ENCODE peak calls at places on chromosome 6, in six cellular contexts. A is heart left ventricle, D is psoas muscle, R is breast epithelium, G is brain microvascular endothelial cell, U is ovary. F is an unnamed sample.

GRCh38 chr6:87766211-87766610 is 64.2 kb upstream of the AKIRIN2 start:
- DNase-seq in A (no peak), D (no peak), R (no peak), G (no peak), U (no peak), F (no peak)

GRCh38 chr6:83429857-83430605 is 820 bp downstream of the ME1 start:
- DNase-seq in A (no peak), D (peak), R (no peak), G (peak), U (no peak), F (no peak)

GRCh38 chr6:15358579-15359327 is 112.9 kb downstream of the JARID2 start:
- DNase-seq in A (no peak), D (no peak), R (no peak), G (peak), U (no peak), F (no peak)

GRCh38 chr6:167892835-167893234 is 66.1 kb downstream of the AFDN start:
- DNase-seq in A (no peak), D (no peak), R (no peak), G (no peak), U (no peak), F (no peak)

GRCh38 chr6:82951389-82951788 is 114.3 kb downstream of the UBE3D start:
- DNase-seq in A (no peak), D (no peak), R (no peak), G (no peak), U (no peak), F (no peak)

GRCh38 chr6:128731249-128732165 is 151.4 kb upstream of the LAMA2 start:
- DNase-seq in A (no peak), D (no peak), R (no peak), G (peak), U (no peak), F (peak)

GRCh38 chr6:43972179-43972914 is 154.9 kb downstream of the MRPL14 start:
- DNase-seq in A (no peak), D (no peak), R (peak), G (no peak), U (no peak), F (no peak)

GRCh38 chr6:138226701-138227315 is 8.5 kb upstream of the PBOV1 start:
- DNase-seq in A (no peak), D (no peak), R (no peak), G (no peak), U (no peak), F (no peak)

GRCh38 chr6:134599079-134599478 is 281.2 kb upstream of the SGK1 start:
- DNase-seq in A (no peak), D (no peak), R (no peak), G (no peak), U (no peak), F (no peak)

GRCh38 chr6:10256113-10256690 is 158.7 kb downstream of the TFAP2A start:
- DNase-seq in A (no peak), D (no peak), R (no peak), G (peak), U (no peak), F (no peak)

GRCh38 chr6:8182209-8182845 is 80.0 kb upstream of the EEF1E1 start:
- DNase-seq in A (no peak), D (no peak), R (no peak), G (no peak), U (no peak), F (no peak)

GRCh38 chr6:34115396-34116314 is 30.2 kb downstream of the GRM4 start:
- DNase-seq in A (no peak), D (no peak), R (no peak), G (no peak), U (peak), F (no peak)

GRCh38 chr6:33273924-33274902 is 2.3 kb downstream of the RPS18 start:
- DNase-seq in A (no peak), D (no peak), R (no peak), G (no peak), U (no peak), F (no peak)

GRCh38 chr6:15313367-15313766 is 67.5 kb downstream of the JARID2 start:
- DNase-seq in A (peak), D (peak), R (no peak), G (no peak), U (peak), F (no peak)

GRCh38 chr6:134453792-134454510 is 136.0 kb upstream of the SGK1 start:
- DNase-seq in A (no peak), D (no peak), R (no peak), G (no peak), U (no peak), F (no peak)

GRCh38 chr6:43831211-43831610 is 61.2 kb downstream of the VEGFA start:
- DNase-seq in A (no peak), D (no peak), R (no peak), G (no peak), U (no peak), F (no peak)

GRCh38 chr6:15194453-15194852 is 51.4 kb upstream of the JARID2 start:
- DNase-seq in A (no peak), D (no peak), R (no peak), G (no peak), U (no peak), F (no peak)

GRCh38 chr6:32764050-32764449 is 718 bp upstream of the HLA-DQB2 start:
- DNase-seq in A (no peak), D (no peak), R (no peak), G (no peak), U (no peak), F (no peak)

GRCh38 chr6:137044366-137045220 is at the start of gene IL20RA:
- DNase-seq in A (peak), D (peak), R (peak), G (no peak), U (peak), F (no peak)

GRCh38 chr6:137188855-137189254 is 15.4 kb upstream of the IL22RA2 start:
- DNase-seq in A (no peak), D (no peak), R (no peak), G (no peak), U (no peak), F (no peak)

GRCh38 chr6:28809947-28810654 is 113.7 kb downstream of the TRIM27 start:
- DNase-seq in A (no peak), D (no peak), R (no peak), G (no peak), U (no peak), F (no peak)
- TF ChIP-seq CTCF in A (no peak), D (no peak), R (no peak), G (peak), U (no peak), F (no peak)

DNA sequence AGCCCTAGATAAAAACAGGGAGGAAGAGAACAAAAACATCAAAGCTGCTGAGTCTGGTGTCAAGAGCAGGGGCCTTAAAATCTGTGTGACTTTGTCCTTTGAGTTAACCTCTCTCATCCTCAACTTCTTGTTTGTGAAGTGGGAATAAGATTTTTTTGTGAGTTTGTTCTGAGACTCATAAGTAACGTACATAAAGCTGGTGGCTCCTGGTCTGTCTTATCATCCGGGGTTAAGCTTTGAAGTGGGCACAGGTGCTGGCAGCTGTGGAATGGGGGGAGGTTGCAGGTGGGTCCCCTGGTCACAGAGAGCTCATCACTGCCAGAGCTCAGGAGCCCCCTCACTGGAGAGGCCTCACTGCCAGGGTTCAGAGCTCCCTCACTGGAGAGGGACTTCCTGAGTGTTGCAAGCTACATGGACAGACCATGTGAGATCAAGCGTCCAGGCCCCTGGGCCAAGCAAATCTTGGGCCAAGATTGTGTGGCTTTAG is 174.1 kb downstream of the NRN1 start:
- DNase-seq in A (no peak), D (no peak), R (no peak), G (no peak), U (no peak), F (no peak)
- H3K4me3 ChIP-seq in A (no peak), D (no peak), R (no peak), G (no peak), U (no peak), F (no peak)

DNA sequence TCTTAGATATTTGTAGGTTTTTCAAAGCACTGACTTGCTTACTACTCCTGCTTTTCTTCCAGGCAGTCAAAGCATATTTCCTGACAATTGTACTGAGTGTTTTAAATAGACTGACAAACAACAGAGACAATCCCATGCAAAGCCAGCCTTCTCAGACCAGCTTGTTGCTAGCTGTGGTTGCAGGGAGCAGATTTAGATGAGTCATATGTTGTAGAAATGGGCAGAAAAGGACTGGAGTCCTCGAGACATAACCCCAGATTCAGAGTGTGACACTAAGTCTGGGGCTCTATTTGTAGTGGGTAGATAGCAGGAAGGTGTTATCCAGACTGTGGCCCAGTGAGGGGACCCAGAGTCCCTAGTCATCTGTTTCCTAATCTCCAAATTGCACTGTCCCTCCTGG is 107.1 kb upstream of the TAB2 start:
- DNase-seq in A (no peak), D (no peak), R (no peak), G (peak), U (no peak), F (no peak)
- H3K27ac ChIP-seq in A (peak), D (no peak), R (no peak), G (no peak), U (no peak), F (no peak)

GRCh38 chr6:12504325-12504966 is 212.1 kb upstream of the PHACTR1 start:
- DNase-seq in A (no peak), D (no peak), R (no peak), G (no peak), U (no peak), F (no peak)
- TF ChIP-seq CTCF in A (peak), D (no peak), R (no peak), G (peak), U (no peak), F (peak)

GRCh38 chr6:84769247-84769646 is 4.8 kb upstream of the TBX18 start:
- DNase-seq in A (no peak), D (no peak), R (no peak), G (peak), U (no peak), F (no peak)
- H3K4me3 ChIP-seq in A (peak), D (no peak), R (no peak), G (peak), U (no peak), F (no peak)

F was measured in AG04450.